ENCODE peak calls at places on chromosomes 3 and 15, in seven cellular contexts. R, D, P, M, G, U and B are unnamed samples.

GRCh38 chr3:178275311-178275710 is 260.9 kb upstream of the KCNMB2 start:
- DNase-seq in D (no peak), G (no peak), P (no peak), U (peak; percentile 37), R (no peak), M (no peak), B (no peak)

GRCh38 chr3:24004171-24004938 is 59.3 kb downstream of the NR1D2 start:
- DNase-seq in M (no peak), R (no peak), P (no peak), U (no peak), D (no peak), G (no peak), B (no peak)

GRCh38 chr3:50714953-50715352 is 40.2 kb downstream of the DOCK3 start:
- DNase-seq in M (no peak), P (no peak), G (no peak), R (no peak), D (no peak), U (no peak), B (no peak)

GRCh38 chr3:150314248-150315027 is 93.7 kb upstream of the TSC22D2 start:
- DNase-seq in R (no peak), U (no peak), P (no peak), D (no peak), G (no peak), M (no peak), B (no peak)

GRCh38 chr3:98646680-98647079 is 53.3 kb upstream of the CPOX start:
- DNase-seq in D (no peak), G (no peak), R (no peak), P (no peak), U (peak; percentile 48), M (no peak), B (no peak)

GRCh38 chr15:27871078-27871695 is 227.9 kb downstream of the OCA2 start:
- DNase-seq in G (no peak), D (no peak), M (no peak), R (no peak), P (no peak), U (no peak), B (no peak)

GRCh38 chr3:152417181-152417580 is 148.5 kb downstream of the MBNL1 start:
- DNase-seq in U (peak; percentile 20), G (no peak), R (no peak), D (no peak), P (no peak), M (no peak), B (no peak)

GRCh38 chr3:77150028-77150427 is 110.1 kb downstream of the ROBO2 start:
- DNase-seq in G (no peak), R (no peak), U (no peak), D (no peak), P (no peak), M (no peak), B (no peak)

GRCh38 chr3:41681479-41681878 is 280.4 kb downstream of the ULK4 start:
- DNase-seq in M (no peak), D (no peak), U (peak; percentile 96), R (no peak), G (no peak), P (no peak), B (no peak)

GRCh38 chr3:146577662-146578061 is 27.5 kb downstream of the PLSCR5 start:
- DNase-seq in U (peak; percentile 69), M (no peak), D (no peak), R (no peak), G (peak; percentile 28), P (no peak), B (no peak)

GRCh38 chr3:126104028-126104635 is 20.2 kb upstream of the SLC41A3 start:
- DNase-seq in P (no peak), U (no peak), G (no peak), M (no peak), R (no peak), D (no peak), B (no peak)

GRCh38 chr3:190303887-190304286 is 18.4 kb downstream of the CLDN1 start:
- DNase-seq in G (no peak), R (no peak), P (no peak), D (no peak), U (peak; percentile 34), M (no peak), B (no peak)